ENCODE peak calls at places on chromosomes 11 and 22, in four cellular contexts. G, S, I and C are unnamed samples.

GRCh38 chr22:30425616-30426394 is at the start of gene MTFP1:
- DNase-seq in S (peak; percentile 66), I (peak; percentile 37), G (peak; percentile 58), C (peak; percentile 43)

GRCh38 chr11:36499325-36499724 is 10.7 kb downstream of the TRAF6 start:
- DNase-seq in I (no peak), G (no peak), S (no peak), C (no peak)

GRCh38 chr11:57277845-57278720 is 41.0 kb upstream of the APLNR start:
- DNase-seq in S (peak; percentile 68), G (peak; percentile 22), I (no peak), C (peak; percentile 67)

GRCh38 chr11:34986883-34987525 is 70.6 kb downstream of the PDHX start:
- DNase-seq in I (no peak), S (no peak), G (no peak), C (no peak)

GRCh38 chr22:36039125-36039524 is 10.5 kb upstream of the RBFOX2 start:
- DNase-seq in G (no peak), I (no peak), S (no peak), C (no peak)

GRCh38 chr11:69538840-69539239 is 57.4 kb downstream of the LINC01488 start:
- DNase-seq in I (no peak), S (no peak), G (no peak), C (no peak)

GRCh38 chr11:96145163-96145585 is 197.8 kb downstream of the MAML2 start:
- DNase-seq in S (no peak), I (no peak), G (no peak), C (no peak)

GRCh38 chr11:133894956-133895549 is 49.7 kb upstream of the SPATA19 start:
- DNase-seq in G (no peak), I (no peak), S (no peak), C (no peak)

GRCh38 chr22:50734343-50734771 is 3.6 kb upstream of the ACR start:
- DNase-seq in I (no peak), G (no peak), S (peak; percentile 11), C (no peak)

GRCh38 chr11:119729581-119730346 is 764 bp upstream of the NECTIN1 start:
- DNase-seq in G (no peak), I (no peak), S (peak; percentile 72), C (no peak)

GRCh38 chr22:31896472-31896871 is 47.9 kb upstream of the YWHAH start:
- DNase-seq in I (no peak), S (no peak), G (no peak), C (no peak)